ENCODE peak calls at places on chromosomes 3 and 15, in seven cellular contexts. One of them, this sample, is unnamed.
A peak's percentile ranks its signal among the peaks of the same experiment; 100 is the strongest.

GRCh38 chr15:55248895-55249294 is 40.7 kb downstream of the RAB27A start:
- DNase-seq in transverse colon: no peak
- DNase-seq in AG04450: no peak
- DNase-seq in hepatocyte: no peak
- DNase-seq in suprapubic skin: no peak
- DNase-seq in cardiac muscle cell: no peak
- DNase-seq in H1: no peak
- DNase-seq in this sample: no peak

GRCh38 chr3:13498354-13499060 is 18.4 kb downstream of the HDAC11 start:
- DNase-seq in transverse colon: no peak
- DNase-seq in AG04450: no peak
- DNase-seq in hepatocyte: no peak
- DNase-seq in suprapubic skin: no peak
- DNase-seq in cardiac muscle cell: no peak
- DNase-seq in H1: no peak
- DNase-seq in this sample: no peak

GRCh38 chr3:112582242-112582874 is 20.5 kb downstream of the SLC35A5 start:
- DNase-seq in transverse colon: no peak
- DNase-seq in AG04450: peak; percentile 55
- DNase-seq in hepatocyte: peak; percentile 65
- DNase-seq in suprapubic skin: no peak
- DNase-seq in cardiac muscle cell: peak; percentile 84
- DNase-seq in H1: no peak
- DNase-seq in this sample: no peak

GRCh38 chr3:5188419-5189405 is 1.2 kb downstream of the EDEM1 start:
- DNase-seq in transverse colon: peak; percentile 46
- DNase-seq in AG04450: no peak
- DNase-seq in hepatocyte: peak; percentile 61
- DNase-seq in suprapubic skin: no peak
- DNase-seq in cardiac muscle cell: peak; percentile 49
- DNase-seq in H1: no peak
- DNase-seq in this sample: no peak

GRCh38 chr15:57227899-57228298 is 148.4 kb upstream of the CGNL1 start:
- DNase-seq in transverse colon: no peak
- DNase-seq in AG04450: no peak
- DNase-seq in hepatocyte: no peak
- DNase-seq in suprapubic skin: no peak
- DNase-seq in cardiac muscle cell: peak; percentile 78
- DNase-seq in H1: no peak
- DNase-seq in this sample: no peak

GRCh38 chr3:43013743-43014155 is 34.6 kb downstream of the GASK1A start:
- DNase-seq in transverse colon: no peak
- DNase-seq in AG04450: no peak
- DNase-seq in hepatocyte: no peak
- DNase-seq in suprapubic skin: peak; percentile 24
- DNase-seq in cardiac muscle cell: no peak
- DNase-seq in H1: no peak
- DNase-seq in this sample: no peak

GRCh38 chr3:78977073-78977472 is 790.7 kb downstream of the ROBO1 start:
- DNase-seq in transverse colon: no peak
- DNase-seq in AG04450: no peak
- DNase-seq in hepatocyte: no peak
- DNase-seq in suprapubic skin: no peak
- DNase-seq in cardiac muscle cell: no peak
- DNase-seq in H1: no peak
- DNase-seq in this sample: no peak

GRCh38 chr3:88807471-88808090 is 299.8 kb upstream of the EPHA3 start:
- DNase-seq in transverse colon: no peak
- DNase-seq in AG04450: no peak
- DNase-seq in hepatocyte: no peak
- DNase-seq in suprapubic skin: no peak
- DNase-seq in cardiac muscle cell: peak; percentile 39
- DNase-seq in H1: no peak
- DNase-seq in this sample: no peak

GRCh38 chr3:185215873-185216586 is 37.8 kb downstream of the EHHADH start:
- DNase-seq in transverse colon: no peak
- DNase-seq in AG04450: no peak
- DNase-seq in hepatocyte: no peak
- DNase-seq in suprapubic skin: no peak
- DNase-seq in cardiac muscle cell: peak; percentile 31
- DNase-seq in H1: no peak
- DNase-seq in this sample: no peak

GRCh38 chr15:63583027-63583426 is 14.2 kb upstream of the FBXL22 start:
- DNase-seq in transverse colon: no peak
- DNase-seq in AG04450: no peak
- DNase-seq in hepatocyte: no peak
- DNase-seq in suprapubic skin: no peak
- DNase-seq in cardiac muscle cell: peak; percentile 26
- DNase-seq in H1: no peak
- DNase-seq in this sample: no peak

GRCh38 chr3:69300296-69300695 is 85.6 kb downstream of the FRMD4B start:
- DNase-seq in transverse colon: no peak
- DNase-seq in AG04450: no peak
- DNase-seq in hepatocyte: no peak
- DNase-seq in suprapubic skin: no peak
- DNase-seq in cardiac muscle cell: no peak
- DNase-seq in H1: no peak
- DNase-seq in this sample: no peak

GRCh38 chr3:184741259-184741556 is 29.3 kb upstream of the MAGEF1 start:
- DNase-seq in transverse colon: no peak
- DNase-seq in AG04450: no peak
- DNase-seq in hepatocyte: no peak
- DNase-seq in suprapubic skin: peak; percentile 75
- DNase-seq in cardiac muscle cell: no peak
- DNase-seq in H1: no peak
- DNase-seq in this sample: no peak

GRCh38 chr3:173584093-173584833 is 186.7 kb downstream of the NLGN1 start:
- DNase-seq in transverse colon: no peak
- DNase-seq in AG04450: no peak
- DNase-seq in hepatocyte: peak; percentile 62
- DNase-seq in suprapubic skin: no peak
- DNase-seq in cardiac muscle cell: peak; percentile 52
- DNase-seq in H1: no peak
- DNase-seq in this sample: no peak

GRCh38 chr15:53307952-53308624 is 451.4 kb downstream of the WDR72 start:
- DNase-seq in transverse colon: no peak
- DNase-seq in AG04450: no peak
- DNase-seq in hepatocyte: no peak
- DNase-seq in suprapubic skin: no peak
- DNase-seq in cardiac muscle cell: no peak
- DNase-seq in H1: no peak
- DNase-seq in this sample: no peak

GRCh38 chr3:159322322-159322939 is 520.6 kb downstream of the MFSD1 start:
- DNase-seq in transverse colon: peak; percentile 11
- DNase-seq in AG04450: no peak
- DNase-seq in hepatocyte: peak; percentile 8
- DNase-seq in suprapubic skin: no peak
- DNase-seq in cardiac muscle cell: peak; percentile 42
- DNase-seq in H1: peak; percentile 23
- DNase-seq in this sample: no peak

GRCh38 chr15:25742008-25742407 is 121.1 kb downstream of the ATP10A start:
- DNase-seq in transverse colon: no peak
- DNase-seq in AG04450: no peak
- DNase-seq in hepatocyte: no peak
- DNase-seq in suprapubic skin: no peak
- DNase-seq in cardiac muscle cell: no peak
- DNase-seq in H1: no peak
- DNase-seq in this sample: no peak

GRCh38 chr3:194184265-194184751 is 48.4 kb downstream of the HES1 start:
- DNase-seq in transverse colon: no peak
- DNase-seq in AG04450: no peak
- DNase-seq in hepatocyte: no peak
- DNase-seq in suprapubic skin: no peak
- DNase-seq in cardiac muscle cell: no peak
- DNase-seq in H1: no peak
- DNase-seq in this sample: no peak

GRCh38 chr3:42500091-42500490 is 2.4 kb upstream of the VIPR1 start:
- DNase-seq in transverse colon: no peak
- DNase-seq in AG04450: no peak
- DNase-seq in hepatocyte: no peak
- DNase-seq in suprapubic skin: peak; percentile 44
- DNase-seq in cardiac muscle cell: no peak
- DNase-seq in H1: no peak
- DNase-seq in this sample: peak; percentile 57

GRCh38 chr3:153927107-153927506 is 194.1 kb upstream of the ARHGEF26 start:
- DNase-seq in transverse colon: no peak
- DNase-seq in AG04450: peak; percentile 16
- DNase-seq in hepatocyte: peak; percentile 38
- DNase-seq in suprapubic skin: no peak
- DNase-seq in cardiac muscle cell: peak; percentile 83
- DNase-seq in H1: no peak
- DNase-seq in this sample: no peak

DNA sequence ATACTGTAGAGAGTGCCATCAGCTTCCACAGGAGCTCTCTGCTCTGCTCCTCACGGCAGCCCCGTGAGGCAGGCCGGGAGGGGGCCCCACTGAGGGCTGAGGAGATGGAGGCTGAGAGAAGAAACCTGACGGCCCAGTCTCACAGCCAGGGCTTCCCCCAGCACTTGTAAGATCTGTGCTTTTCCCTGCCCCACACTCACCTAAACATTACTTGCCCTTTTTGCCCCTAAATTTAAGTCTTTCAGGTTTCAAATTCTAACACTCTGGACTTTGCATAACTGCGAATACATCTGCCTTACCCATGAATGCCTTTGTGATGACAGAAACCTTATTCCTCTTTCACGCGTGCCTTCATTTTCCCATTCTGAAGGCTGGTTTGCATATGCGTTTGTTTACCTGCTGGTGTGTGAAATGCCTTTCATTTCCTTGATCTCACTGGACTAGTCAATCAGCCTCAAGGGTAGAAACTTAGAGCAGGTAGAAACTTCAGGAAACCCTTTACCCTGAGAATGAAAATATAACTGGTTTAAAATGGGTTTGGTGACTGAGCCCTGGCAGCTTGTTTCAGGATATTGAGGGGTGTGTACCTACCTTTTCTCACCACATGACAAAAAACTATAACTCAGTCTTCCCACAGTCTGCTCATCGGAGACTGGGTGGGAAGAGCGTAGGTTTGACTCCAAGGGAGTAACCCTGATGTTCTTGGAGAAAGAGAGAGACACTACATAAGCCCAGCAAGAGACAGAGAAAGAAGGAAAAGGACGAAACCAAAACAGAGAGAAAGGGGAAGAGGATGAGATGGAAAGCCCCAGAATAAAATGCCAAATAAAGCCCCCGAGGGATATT is 20.1 kb downstream of the SLC12A8 start:
- DNase-seq in transverse colon: no peak
- DNase-seq in AG04450: no peak
- DNase-seq in hepatocyte: peak; percentile 31
- DNase-seq in suprapubic skin: no peak
- DNase-seq in cardiac muscle cell: no peak
- DNase-seq in H1: no peak
- DNase-seq in this sample: no peak
- TF ChIP-seq CTCF in transverse colon: no peak
- TF ChIP-seq CTCF in AG04450: no peak
- TF ChIP-seq CTCF in hepatocyte: no peak
- TF ChIP-seq CTCF in suprapubic skin: no peak
- TF ChIP-seq CTCF in cardiac muscle cell: peak; percentile 11
- TF ChIP-seq CTCF in H1: peak; percentile 40
- TF ChIP-seq CTCF in this sample: no peak

DNA sequence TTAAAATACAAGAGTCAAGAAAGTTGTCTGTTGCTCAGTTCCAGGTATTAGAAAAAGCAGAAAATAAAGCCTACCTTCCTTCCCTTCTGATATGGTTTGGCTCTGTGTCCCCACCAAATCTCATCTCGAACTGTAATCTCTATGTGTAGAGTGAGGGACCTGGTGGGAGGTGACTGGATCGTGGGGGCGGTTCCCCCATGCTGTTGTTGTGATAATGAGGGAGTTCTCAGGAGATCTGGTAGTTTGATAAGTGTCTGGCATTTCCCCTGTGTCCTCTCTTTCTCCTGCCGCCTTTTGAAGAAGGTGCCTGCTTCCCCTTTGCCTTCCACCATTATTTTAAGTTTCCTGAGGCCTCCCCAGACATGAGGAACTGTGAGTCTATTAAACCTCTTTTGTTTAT is 288.8 kb upstream of the LMCD1 start:
- DNase-seq in transverse colon: no peak
- DNase-seq in AG04450: no peak
- DNase-seq in hepatocyte: no peak
- DNase-seq in suprapubic skin: no peak
- DNase-seq in cardiac muscle cell: no peak
- DNase-seq in H1: no peak
- DNase-seq in this sample: no peak
- H3K4me3 ChIP-seq in transverse colon: no peak overlapping the region
- H3K4me3 ChIP-seq in AG04450: no peak overlapping the region
- H3K4me3 ChIP-seq in hepatocyte: no peak overlapping the region
- H3K4me3 ChIP-seq in suprapubic skin: no peak overlapping the region
- H3K4me3 ChIP-seq in cardiac muscle cell: no peak overlapping the region
- H3K4me3 ChIP-seq in H1: no peak overlapping the region
- H3K4me3 ChIP-seq in this sample: no peak overlapping the region

DNA sequence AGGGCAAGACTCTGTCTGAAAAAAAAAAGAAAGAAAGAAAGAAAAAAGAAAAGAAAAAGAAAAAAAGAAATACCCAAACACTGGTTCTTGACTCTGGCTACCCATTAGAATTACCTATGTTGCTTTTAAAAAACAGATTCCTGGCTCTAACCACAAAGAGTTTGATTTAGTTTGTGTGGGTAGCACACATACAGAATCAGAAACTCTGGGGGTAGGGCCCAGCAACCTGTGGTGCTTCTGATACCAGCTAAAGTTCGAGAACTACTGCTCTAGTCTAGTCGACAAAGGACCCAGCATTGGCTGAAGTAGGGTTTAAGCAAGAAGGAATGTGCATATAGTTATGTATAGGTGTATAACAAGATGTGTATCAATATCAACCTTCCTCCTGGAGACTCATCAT is 392.7 kb downstream of the EFHB start:
- DNase-seq in transverse colon: no peak
- DNase-seq in AG04450: no peak
- DNase-seq in hepatocyte: no peak
- DNase-seq in suprapubic skin: no peak
- DNase-seq in cardiac muscle cell: no peak
- DNase-seq in H1: no peak
- DNase-seq in this sample: no peak
- H3K27ac ChIP-seq in transverse colon: no peak overlapping the region
- H3K27ac ChIP-seq in AG04450: no peak overlapping the region
- H3K27ac ChIP-seq in hepatocyte: no peak overlapping the region
- H3K27ac ChIP-seq in suprapubic skin: no peak overlapping the region
- H3K27ac ChIP-seq in cardiac muscle cell: no peak overlapping the region
- H3K27ac ChIP-seq in H1: no peak overlapping the region
- H3K27ac ChIP-seq in this sample: no peak overlapping the region

DNA sequence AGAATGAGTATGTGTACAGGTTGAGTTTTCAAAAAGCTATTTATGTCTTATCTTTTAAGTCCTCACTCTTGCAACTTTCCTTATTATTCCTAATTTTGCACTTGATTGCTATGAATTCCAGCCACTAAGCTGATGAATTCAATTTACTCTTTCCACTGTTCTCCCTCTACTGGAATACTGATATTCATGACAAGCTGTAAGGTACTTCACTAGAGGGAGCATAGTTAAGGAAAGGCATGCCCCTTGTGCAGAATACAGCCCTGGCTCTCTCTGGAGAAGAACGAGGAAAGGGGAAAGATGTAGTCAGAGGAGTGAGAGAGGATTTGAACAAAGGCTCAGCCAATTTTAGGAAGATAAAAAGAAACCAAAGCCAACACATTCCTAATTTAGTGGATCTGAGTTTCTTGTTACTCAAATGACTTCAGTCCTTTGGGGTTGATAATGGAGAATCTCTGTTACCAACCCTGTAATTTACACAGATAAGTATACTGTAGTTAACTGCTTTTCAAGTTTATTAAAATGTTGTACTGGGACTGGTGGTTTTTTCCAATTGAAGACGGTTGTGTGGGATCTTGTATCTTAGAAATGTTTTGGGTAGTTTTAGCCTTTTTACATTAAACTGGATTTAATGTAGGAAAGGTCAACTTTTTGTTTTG is 4.0 kb downstream of the SCAANT1 start:
- DNase-seq in transverse colon: no peak
- DNase-seq in AG04450: no peak
- DNase-seq in hepatocyte: no peak
- DNase-seq in suprapubic skin: no peak
- DNase-seq in cardiac muscle cell: peak; percentile 59
- DNase-seq in H1: no peak
- DNase-seq in this sample: no peak
- TF ChIP-seq CTCF in transverse colon: no peak
- TF ChIP-seq CTCF in AG04450: peak; percentile 58
- TF ChIP-seq CTCF in hepatocyte: peak; percentile 24
- TF ChIP-seq CTCF in suprapubic skin: no peak
- TF ChIP-seq CTCF in cardiac muscle cell: peak; percentile 48
- TF ChIP-seq CTCF in H1: no peak
- TF ChIP-seq CTCF in this sample: no peak